ENCODE peak calls at places on chromosomes 12 and 14, in nine cellular contexts. C, P, J, E, T, F, B, Z and Y are unnamed samples.

GRCh38 chr14:102371361-102371760 is 8.6 kb downstream of the TECPR2 start:
- DNase-seq in C (no peak), P (no peak), J (no peak), E (no peak), T (no peak), F (no peak), B (no peak), Z (no peak), Y (no peak)

GRCh38 chr14:35336171-35337073 is 44.2 kb downstream of the PSMA6 start:
- DNase-seq in C (no peak), P (no peak), J (peak), E (peak), T (peak), F (peak), B (peak), Z (no peak), Y (no peak)

GRCh38 chr14:100790785-100791667 is 34.9 kb upstream of the MEG3 start:
- DNase-seq in C (peak), P (no peak), J (peak), E (peak), T (no peak), F (no peak), B (no peak), Z (no peak), Y (no peak)

GRCh38 chr12:129871991-129872969 is 31.5 kb downstream of the TMEM132D start:
- DNase-seq in C (no peak), P (no peak), J (no peak), E (no peak), T (no peak), F (no peak), B (no peak), Z (no peak), Y (no peak)

GRCh38 chr12:47377414-47378221 is 297.9 kb upstream of the AMIGO2 start:
- DNase-seq in C (peak), P (no peak), J (peak), E (peak), T (peak), F (peak), B (peak), Z (peak), Y (no peak)

GRCh38 chr12:120453977-120454376 is 7.7 kb downstream of the GATC start:
- DNase-seq in C (peak), P (no peak), J (no peak), E (no peak), T (no peak), F (peak), B (peak), Z (no peak), Y (no peak)

GRCh38 chr12:83664650-83665049 is 977.9 kb downstream of the TMTC2 start:
- DNase-seq in C (no peak), P (no peak), J (no peak), E (no peak), T (no peak), F (no peak), B (no peak), Z (no peak), Y (no peak)

GRCh38 chr14:80636071-80636470 is 305.5 kb downstream of the CEP128 start:
- DNase-seq in C (peak), P (no peak), J (no peak), E (no peak), T (no peak), F (peak), B (no peak), Z (peak), Y (no peak)

GRCh38 chr12:117023998-117024960 is 74.9 kb downstream of the TESC start:
- DNase-seq in C (no peak), P (no peak), J (no peak), E (no peak), T (no peak), F (no peak), B (no peak), Z (no peak), Y (no peak)

GRCh38 chr14:23539209-23539866 is 12.2 kb downstream of the ZFHX2 start:
- DNase-seq in C (peak), P (no peak), J (no peak), E (no peak), T (peak), F (peak), B (peak), Z (peak), Y (no peak)

GRCh38 chr12:65876898-65877721 is 52.8 kb downstream of the HMGA2 start:
- DNase-seq in C (no peak), P (no peak), J (no peak), E (no peak), T (no peak), F (no peak), B (no peak), Z (no peak), Y (no peak)

GRCh38 chr12:120917748-120918147 is 13.6 kb upstream of the SPPL3 start:
- DNase-seq in C (no peak), P (no peak), J (no peak), E (no peak), T (no peak), F (no peak), B (no peak), Z (no peak), Y (no peak)

GRCh38 chr12:571795-572531 is 91.3 kb downstream of the NINJ2 start:
- DNase-seq in C (peak), P (no peak), J (peak), E (peak), T (no peak), F (peak), B (no peak), Z (peak), Y (no peak)

GRCh38 chr12:113955109-113955970 is 10.8 kb downstream of the RBM19 start:
- DNase-seq in C (peak), P (no peak), J (no peak), E (no peak), T (no peak), F (peak), B (no peak), Z (peak), Y (no peak)

GRCh38 chr14:91482278-91483023 is 27.7 kb downstream of the PPP4R3A start:
- DNase-seq in C (no peak), P (no peak), J (no peak), E (no peak), T (no peak), F (no peak), B (no peak), Z (no peak), Y (peak)

GRCh38 chr12:111893287-111893686 is 51.3 kb downstream of the MAPKAPK5 start:
- DNase-seq in C (no peak), P (no peak), J (no peak), E (no peak), T (no peak), F (no peak), B (no peak), Z (peak), Y (no peak)

GRCh38 chr12:104955703-104956102 is 2.4 kb downstream of the SLC41A2 start:
- DNase-seq in C (no peak), P (no peak), J (no peak), E (no peak), T (no peak), F (no peak), B (no peak), Z (no peak), Y (no peak)

GRCh38 chr12:7629465-7629864 is 36.2 kb downstream of the APOBEC1 start:
- DNase-seq in C (no peak), P (no peak), J (no peak), E (no peak), T (no peak), F (no peak), B (no peak), Z (no peak), Y (no peak)